ENCODE peak calls at places on chromosomes 16 and 17, in six cellular contexts. One of them, this sample, is unnamed.

GRCh38 chr17:35906559-35907265 is 23.9 kb downstream of the RDM1 start:
- DNase-seq in lung: no peak
- DNase-seq in thoracic aorta: no peak
- DNase-seq in tibial artery: no peak
- DNase-seq in cardiac muscle cell: no peak
- DNase-seq in left ventricle myocardium inferior: no peak
- DNase-seq in this sample: no peak

GRCh38 chr17:46175891-46176290 is 17.3 kb downstream of the KANSL1 start:
- DNase-seq in lung: no peak
- DNase-seq in thoracic aorta: no peak
- DNase-seq in tibial artery: no peak
- DNase-seq in cardiac muscle cell: no peak
- DNase-seq in left ventricle myocardium inferior: no peak
- DNase-seq in this sample: no peak

GRCh38 chr16:24041834-24042631 is 206.2 kb downstream of the PRKCB start:
- DNase-seq in lung: peak; percentile 58
- DNase-seq in thoracic aorta: no peak
- DNase-seq in tibial artery: peak; percentile 35
- DNase-seq in cardiac muscle cell: peak; percentile 78
- DNase-seq in left ventricle myocardium inferior: peak; percentile 49
- DNase-seq in this sample: peak; percentile 65

GRCh38 chr16:15642557-15643452 is at the start of gene MARF1:
- DNase-seq in lung: peak; percentile 98
- DNase-seq in thoracic aorta: peak; percentile 95
- DNase-seq in tibial artery: peak; percentile 98
- DNase-seq in cardiac muscle cell: peak; percentile 98
- DNase-seq in left ventricle myocardium inferior: peak; percentile 100
- DNase-seq in this sample: peak; percentile 90

GRCh38 chr16:61195006-61195405 is 841.2 kb downstream of the CDH8 start:
- DNase-seq in lung: no peak
- DNase-seq in thoracic aorta: no peak
- DNase-seq in tibial artery: no peak
- DNase-seq in cardiac muscle cell: no peak
- DNase-seq in left ventricle myocardium inferior: no peak
- DNase-seq in this sample: no peak

GRCh38 chr16:8863594-8864424 is 5.0 kb downstream of the CARHSP1 start:
- DNase-seq in lung: no peak
- DNase-seq in thoracic aorta: no peak
- DNase-seq in tibial artery: no peak
- DNase-seq in cardiac muscle cell: peak; percentile 59
- DNase-seq in left ventricle myocardium inferior: peak; percentile 45
- DNase-seq in this sample: peak; percentile 93

GRCh38 chr17:49746791-49747490 is 17.0 kb downstream of the FAM117A start:
- DNase-seq in lung: no peak
- DNase-seq in thoracic aorta: no peak
- DNase-seq in tibial artery: no peak
- DNase-seq in cardiac muscle cell: no peak
- DNase-seq in left ventricle myocardium inferior: no peak
- DNase-seq in this sample: no peak

GRCh38 chr17:37225458-37225857 is 150.3 kb upstream of the C17orf78 start:
- DNase-seq in lung: no peak
- DNase-seq in thoracic aorta: no peak
- DNase-seq in tibial artery: no peak
- DNase-seq in cardiac muscle cell: no peak
- DNase-seq in left ventricle myocardium inferior: no peak
- DNase-seq in this sample: no peak

GRCh38 chr17:82598256-82599011 is 49.8 kb downstream of the WDR45B start:
- DNase-seq in lung: no peak
- DNase-seq in thoracic aorta: no peak
- DNase-seq in tibial artery: no peak
- DNase-seq in cardiac muscle cell: no peak
- DNase-seq in left ventricle myocardium inferior: no peak
- DNase-seq in this sample: no peak

GRCh38 chr16:70495425-70496182 is 27.8 kb downstream of the COG4 start:
- DNase-seq in lung: no peak
- DNase-seq in thoracic aorta: no peak
- DNase-seq in tibial artery: no peak
- DNase-seq in cardiac muscle cell: no peak
- DNase-seq in left ventricle myocardium inferior: no peak
- DNase-seq in this sample: no peak

GRCh38 chr17:4739122-4740024 is at the start of the genes CXCL16 and ZMYND15:
- DNase-seq in lung: peak; percentile 63
- DNase-seq in thoracic aorta: no peak
- DNase-seq in tibial artery: peak; percentile 51
- DNase-seq in cardiac muscle cell: peak; percentile 46
- DNase-seq in left ventricle myocardium inferior: peak; percentile 52
- DNase-seq in this sample: no peak

GRCh38 chr17:4735825-4736651 is 3.6 kb upstream of the ZMYND15 start:
- DNase-seq in lung: peak; percentile 51
- DNase-seq in thoracic aorta: no peak
- DNase-seq in tibial artery: peak; percentile 62
- DNase-seq in cardiac muscle cell: no peak
- DNase-seq in left ventricle myocardium inferior: no peak
- DNase-seq in this sample: no peak

GRCh38 chr17:4740584-4740983 is 856 bp upstream of the CXCL16 start:
- DNase-seq in lung: no peak
- DNase-seq in thoracic aorta: no peak
- DNase-seq in tibial artery: no peak
- DNase-seq in cardiac muscle cell: no peak
- DNase-seq in left ventricle myocardium inferior: no peak
- DNase-seq in this sample: no peak

GRCh38 chr17:4740025-4740351 is 260 bp upstream of the CXCL16 start:
- DNase-seq in lung: no peak
- DNase-seq in thoracic aorta: no peak
- DNase-seq in tibial artery: no peak
- DNase-seq in cardiac muscle cell: no peak
- DNase-seq in left ventricle myocardium inferior: no peak
- DNase-seq in this sample: no peak

DNA sequence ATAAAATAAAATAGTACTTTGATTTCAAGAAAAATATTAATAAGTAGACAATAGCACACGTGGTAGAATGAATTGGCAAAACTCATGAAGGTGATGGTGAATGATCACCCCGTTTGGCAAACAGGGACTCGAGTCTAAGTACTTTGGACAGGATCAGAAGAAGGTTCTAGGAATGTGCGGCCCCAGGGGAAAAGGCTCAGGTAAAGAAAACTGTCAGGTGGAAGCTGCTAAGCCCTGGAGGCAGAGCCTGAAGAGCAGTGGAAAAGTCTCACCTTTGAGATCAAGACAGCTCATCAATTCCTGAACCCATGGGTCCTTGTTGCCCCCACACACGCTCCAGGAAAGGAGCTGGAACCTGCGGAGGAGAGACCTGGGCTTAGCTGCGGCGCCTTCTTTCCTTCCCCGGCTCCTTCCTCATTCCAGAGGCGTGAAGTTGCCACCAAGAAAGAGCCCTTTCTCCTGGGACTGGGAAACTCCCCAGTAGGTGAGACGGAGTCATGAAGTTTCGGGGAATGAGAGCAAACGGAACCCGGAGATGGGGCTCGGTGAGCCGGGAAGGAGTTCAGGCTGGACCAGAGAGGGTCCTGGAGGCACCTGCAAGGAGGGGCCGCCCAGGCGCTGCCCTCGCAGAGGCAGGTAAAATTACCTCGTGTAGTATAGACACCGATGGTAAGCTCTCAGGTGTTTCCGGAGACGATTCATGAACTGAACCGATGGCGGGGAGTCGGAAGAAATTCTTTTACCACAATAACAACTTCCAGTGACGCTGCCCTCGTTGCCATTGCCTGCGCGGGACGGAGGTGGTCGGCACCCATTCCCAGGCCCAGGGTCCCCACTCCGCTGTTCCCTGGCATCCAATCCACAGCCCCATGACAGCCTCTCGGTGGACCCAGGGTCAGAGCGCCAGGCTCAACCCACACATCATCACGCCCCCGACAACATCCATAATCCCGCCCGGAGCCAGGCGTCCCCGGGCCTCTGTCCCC is 1.2 kb upstream of the ZMYND15 start:
- DNase-seq in lung: peak; percentile 57
- DNase-seq in thoracic aorta: no peak
- DNase-seq in tibial artery: no peak
- DNase-seq in cardiac muscle cell: no peak
- DNase-seq in left ventricle myocardium inferior: no peak
- DNase-seq in this sample: no peak
- H3K4me3 ChIP-seq in lung: peak overlapping the region; percentile 72
- H3K4me3 ChIP-seq in thoracic aorta: peak overlapping the region; percentile 89
- H3K4me3 ChIP-seq in tibial artery: peak overlapping the region; percentile 68
- H3K4me3 ChIP-seq in cardiac muscle cell: peak overlapping the region; percentile 54
- H3K4me3 ChIP-seq in left ventricle myocardium inferior: peak overlapping the region; percentile 83
- H3K4me3 ChIP-seq in this sample: peak overlapping the region; percentile 79

GRCh38 chr17:74748279-74748528 is 224 bp upstream of the NHERF1 start:
- DNase-seq in lung: no peak
- DNase-seq in thoracic aorta: no peak
- DNase-seq in tibial artery: no peak
- DNase-seq in cardiac muscle cell: no peak
- DNase-seq in left ventricle myocardium inferior: no peak
- DNase-seq in this sample: no peak
- TF ChIP-seq CTCF in lung: no peak
- TF ChIP-seq CTCF in thoracic aorta: peak; percentile 29
- TF ChIP-seq CTCF in tibial artery: peak; percentile 10
- TF ChIP-seq CTCF in cardiac muscle cell: no peak
- TF ChIP-seq CTCF in left ventricle myocardium inferior: peak; percentile 40
- TF ChIP-seq CTCF in this sample: peak; percentile 47

GRCh38 chr16:31455601-31456314 is 3.5 kb upstream of the ARMC5 start:
- DNase-seq in lung: no peak
- DNase-seq in thoracic aorta: no peak
- DNase-seq in tibial artery: peak; percentile 20
- DNase-seq in cardiac muscle cell: peak; percentile 37
- DNase-seq in left ventricle myocardium inferior: no peak
- DNase-seq in this sample: no peak
- H3K27ac ChIP-seq in lung: no peak overlapping the region
- H3K27ac ChIP-seq in thoracic aorta: no peak overlapping the region
- H3K27ac ChIP-seq in tibial artery: peak overlapping the region; percentile 15
- H3K27ac ChIP-seq in cardiac muscle cell: no peak overlapping the region
- H3K27ac ChIP-seq in left ventricle myocardium inferior: no peak overlapping the region
- H3K27ac ChIP-seq in this sample: no peak overlapping the region

GRCh38 chr16:82651921-82652601 is 25.3 kb downstream of the CDH13 start:
- DNase-seq in lung: no peak
- DNase-seq in thoracic aorta: no peak
- DNase-seq in tibial artery: no peak
- DNase-seq in cardiac muscle cell: no peak
- DNase-seq in left ventricle myocardium inferior: no peak
- DNase-seq in this sample: no peak
- H3K4me3 ChIP-seq in lung: no peak overlapping the region
- H3K4me3 ChIP-seq in thoracic aorta: no peak overlapping the region
- H3K4me3 ChIP-seq in tibial artery: no peak overlapping the region
- H3K4me3 ChIP-seq in cardiac muscle cell: no peak overlapping the region
- H3K4me3 ChIP-seq in left ventricle myocardium inferior: peak overlapping the region; percentile 42
- H3K4me3 ChIP-seq in this sample: no peak overlapping the region

DNA sequence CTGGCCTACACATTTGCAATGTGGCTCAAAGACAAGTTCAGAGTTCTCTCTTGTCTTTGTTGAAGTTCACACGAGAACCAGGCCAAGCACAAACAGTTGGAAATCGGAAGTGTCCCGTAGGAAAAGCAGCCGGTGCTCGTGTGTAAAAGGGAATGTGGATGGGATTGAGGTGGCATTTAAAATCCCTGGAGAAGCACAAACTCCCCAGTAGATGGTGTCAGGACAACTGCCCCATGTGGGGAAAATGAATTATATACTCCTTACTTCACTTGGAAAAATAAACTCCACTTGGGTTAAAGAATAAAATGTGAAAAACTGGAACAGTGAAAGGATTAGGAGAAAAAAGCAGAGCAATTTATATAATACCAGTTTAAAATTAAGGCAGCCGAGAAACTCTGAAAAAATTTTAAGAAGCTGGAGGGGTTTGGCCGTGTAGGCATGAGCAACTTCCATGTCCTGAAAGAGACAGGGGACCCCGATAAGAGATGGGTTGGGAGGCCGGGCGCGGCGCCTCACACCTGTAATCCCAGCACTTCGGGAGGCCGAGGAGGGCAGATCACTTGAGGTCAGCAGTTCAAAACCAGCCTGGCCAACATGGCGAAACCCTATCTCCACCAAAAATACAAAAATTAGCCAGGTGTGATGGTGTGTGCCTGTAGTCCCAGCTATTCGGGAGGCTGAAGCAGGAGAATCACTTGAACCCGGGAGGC is 28.1 kb downstream of the CBFA2T3 start:
- DNase-seq in lung: no peak
- DNase-seq in thoracic aorta: no peak
- DNase-seq in tibial artery: no peak
- DNase-seq in cardiac muscle cell: no peak
- DNase-seq in left ventricle myocardium inferior: no peak
- DNase-seq in this sample: no peak
- TF ChIP-seq CTCF in lung: no peak
- TF ChIP-seq CTCF in thoracic aorta: no peak
- TF ChIP-seq CTCF in tibial artery: no peak
- TF ChIP-seq CTCF in cardiac muscle cell: no peak
- TF ChIP-seq CTCF in left ventricle myocardium inferior: no peak
- TF ChIP-seq CTCF in this sample: no peak

DNA sequence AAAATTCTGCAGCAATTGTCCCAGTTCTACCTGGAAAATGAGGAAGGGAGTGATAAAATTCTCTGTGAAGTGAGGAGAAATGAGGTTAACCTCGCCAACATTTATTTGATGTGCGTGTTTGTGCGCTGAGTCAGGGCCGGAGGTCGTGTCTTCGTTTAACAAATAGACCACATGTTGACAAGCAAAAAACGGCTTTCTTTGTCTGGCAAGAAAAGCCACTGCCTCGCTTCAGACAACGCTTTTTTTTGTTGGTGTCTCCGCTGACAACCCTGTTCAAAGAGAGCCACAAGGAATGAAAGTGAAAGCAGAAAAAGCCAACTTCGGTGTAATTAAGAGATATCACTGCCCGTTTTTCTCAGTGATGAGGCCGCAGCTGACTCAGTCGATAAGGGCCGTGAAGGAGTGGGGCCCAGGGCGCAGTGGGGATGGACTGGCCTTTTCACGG is 510.6 kb downstream of the CDH13 start:
- DNase-seq in lung: no peak
- DNase-seq in thoracic aorta: no peak
- DNase-seq in tibial artery: no peak
- DNase-seq in cardiac muscle cell: no peak
- DNase-seq in left ventricle myocardium inferior: no peak
- DNase-seq in this sample: peak; percentile 47
- H3K27ac ChIP-seq in lung: no peak overlapping the region
- H3K27ac ChIP-seq in thoracic aorta: no peak overlapping the region
- H3K27ac ChIP-seq in tibial artery: no peak overlapping the region
- H3K27ac ChIP-seq in cardiac muscle cell: no peak overlapping the region
- H3K27ac ChIP-seq in left ventricle myocardium inferior: no peak overlapping the region
- H3K27ac ChIP-seq in this sample: peak overlapping the region; percentile 58

GRCh38 chr17:77382966-77383612 is 242.3 kb downstream of the SEC14L1 start:
- DNase-seq in lung: no peak
- DNase-seq in thoracic aorta: no peak
- DNase-seq in tibial artery: no peak
- DNase-seq in cardiac muscle cell: no peak
- DNase-seq in left ventricle myocardium inferior: no peak
- DNase-seq in this sample: no peak
- H3K4me3 ChIP-seq in lung: no peak overlapping the region
- H3K4me3 ChIP-seq in thoracic aorta: no peak overlapping the region
- H3K4me3 ChIP-seq in tibial artery: no peak overlapping the region
- H3K4me3 ChIP-seq in cardiac muscle cell: no peak overlapping the region
- H3K4me3 ChIP-seq in left ventricle myocardium inferior: no peak overlapping the region
- H3K4me3 ChIP-seq in this sample: no peak overlapping the region